ENCODE peak calls at places on chromosomes 6 and 20, in ten cellular contexts. One of them, this sample, is unnamed.

GRCh38 chr6:133202610-133203343 is 38.4 kb upstream of the EYA4 start:
- DNase-seq in astrocyte: peak
- DNase-seq in AG04450: peak
- DNase-seq in GM12865: no peak
- DNase-seq in mesenchymal stem cell: no peak
- DNase-seq in HFF-Myc: no peak
- DNase-seq in retinal pigment epithelial cell: no peak
- DNase-seq in suprapubic skin: no peak
- DNase-seq in uterus: no peak
- DNase-seq in body of pancreas: no peak
- DNase-seq in this sample: peak

GRCh38 chr6:103122766-103123601 is 1729.5 kb downstream of the GRIK2 start:
- DNase-seq in astrocyte: peak
- DNase-seq in AG04450: no peak
- DNase-seq in GM12865: peak
- DNase-seq in mesenchymal stem cell: peak
- DNase-seq in HFF-Myc: no peak
- DNase-seq in retinal pigment epithelial cell: peak
- DNase-seq in suprapubic skin: no peak
- DNase-seq in uterus: no peak
- DNase-seq in body of pancreas: peak
- DNase-seq in this sample: peak

GRCh38 chr6:164142312-164142711 is 727.8 kb downstream of the QKI start:
- DNase-seq in astrocyte: no peak
- DNase-seq in AG04450: no peak
- DNase-seq in GM12865: no peak
- DNase-seq in mesenchymal stem cell: no peak
- DNase-seq in HFF-Myc: no peak
- DNase-seq in retinal pigment epithelial cell: no peak
- DNase-seq in suprapubic skin: no peak
- DNase-seq in uterus: no peak
- DNase-seq in body of pancreas: no peak
- DNase-seq in this sample: no peak

GRCh38 chr20:20699144-20699543 is 13.3 kb downstream of the RALGAPA2 start:
- DNase-seq in astrocyte: no peak
- DNase-seq in AG04450: no peak
- DNase-seq in GM12865: no peak
- DNase-seq in mesenchymal stem cell: no peak
- DNase-seq in HFF-Myc: no peak
- DNase-seq in retinal pigment epithelial cell: no peak
- DNase-seq in suprapubic skin: no peak
- DNase-seq in uterus: no peak
- DNase-seq in body of pancreas: no peak
- DNase-seq in this sample: no peak

GRCh38 chr20:15673206-15673605 is 900.0 kb downstream of the KIF16B start:
- DNase-seq in astrocyte: peak
- DNase-seq in AG04450: peak
- DNase-seq in GM12865: no peak
- DNase-seq in mesenchymal stem cell: peak
- DNase-seq in HFF-Myc: peak
- DNase-seq in retinal pigment epithelial cell: peak
- DNase-seq in suprapubic skin: no peak
- DNase-seq in uterus: no peak
- DNase-seq in body of pancreas: no peak
- DNase-seq in this sample: no peak

GRCh38 chr6:293185-294174 is 1.2 kb downstream of the DUSP22 start:
- DNase-seq in astrocyte: peak
- DNase-seq in AG04450: no peak
- DNase-seq in GM12865: peak
- DNase-seq in mesenchymal stem cell: peak
- DNase-seq in HFF-Myc: no peak
- DNase-seq in retinal pigment epithelial cell: no peak
- DNase-seq in suprapubic skin: peak
- DNase-seq in uterus: peak
- DNase-seq in body of pancreas: peak
- DNase-seq in this sample: peak

GRCh38 chr6:24543683-24544082 is 48.9 kb downstream of the ALDH5A1 start:
- DNase-seq in astrocyte: no peak
- DNase-seq in AG04450: no peak
- DNase-seq in GM12865: no peak
- DNase-seq in mesenchymal stem cell: no peak
- DNase-seq in HFF-Myc: no peak
- DNase-seq in retinal pigment epithelial cell: no peak
- DNase-seq in suprapubic skin: no peak
- DNase-seq in uterus: no peak
- DNase-seq in body of pancreas: no peak
- DNase-seq in this sample: no peak

GRCh38 chr6:32149932-32150920 is 1.5 kb downstream of the PRRT1 start:
- DNase-seq in astrocyte: no peak
- DNase-seq in AG04450: no peak
- DNase-seq in GM12865: no peak
- DNase-seq in mesenchymal stem cell: no peak
- DNase-seq in HFF-Myc: no peak
- DNase-seq in retinal pigment epithelial cell: no peak
- DNase-seq in suprapubic skin: no peak
- DNase-seq in uterus: no peak
- DNase-seq in body of pancreas: no peak
- DNase-seq in this sample: no peak

GRCh38 chr6:137912813-137913212 is 45.8 kb downstream of the TNFAIP3 start:
- DNase-seq in astrocyte: no peak
- DNase-seq in AG04450: no peak
- DNase-seq in GM12865: no peak
- DNase-seq in mesenchymal stem cell: no peak
- DNase-seq in HFF-Myc: no peak
- DNase-seq in retinal pigment epithelial cell: no peak
- DNase-seq in suprapubic skin: no peak
- DNase-seq in uterus: no peak
- DNase-seq in body of pancreas: no peak
- DNase-seq in this sample: no peak

GRCh38 chr6:170090561-170090960 is 200.3 kb downstream of the DLL1 start:
- DNase-seq in astrocyte: no peak
- DNase-seq in AG04450: no peak
- DNase-seq in GM12865: no peak
- DNase-seq in mesenchymal stem cell: no peak
- DNase-seq in HFF-Myc: no peak
- DNase-seq in retinal pigment epithelial cell: no peak
- DNase-seq in suprapubic skin: no peak
- DNase-seq in uterus: no peak
- DNase-seq in body of pancreas: peak
- DNase-seq in this sample: no peak

GRCh38 chr6:135002229-135002844 is 52.3 kb downstream of the HBS1L start:
- DNase-seq in astrocyte: no peak
- DNase-seq in AG04450: no peak
- DNase-seq in GM12865: peak
- DNase-seq in mesenchymal stem cell: peak
- DNase-seq in HFF-Myc: no peak
- DNase-seq in retinal pigment epithelial cell: no peak
- DNase-seq in suprapubic skin: no peak
- DNase-seq in uterus: no peak
- DNase-seq in body of pancreas: no peak
- DNase-seq in this sample: no peak

GRCh38 chr6:2450546-2450945 is 205.1 kb upstream of the GMDS start:
- DNase-seq in astrocyte: no peak
- DNase-seq in AG04450: no peak
- DNase-seq in GM12865: no peak
- DNase-seq in mesenchymal stem cell: no peak
- DNase-seq in HFF-Myc: no peak
- DNase-seq in retinal pigment epithelial cell: no peak
- DNase-seq in suprapubic skin: no peak
- DNase-seq in uterus: no peak
- DNase-seq in body of pancreas: peak
- DNase-seq in this sample: no peak

GRCh38 chr6:102619585-102619984 is 1226.1 kb downstream of the GRIK2 start:
- DNase-seq in astrocyte: no peak
- DNase-seq in AG04450: no peak
- DNase-seq in GM12865: no peak
- DNase-seq in mesenchymal stem cell: peak
- DNase-seq in HFF-Myc: no peak
- DNase-seq in retinal pigment epithelial cell: peak
- DNase-seq in suprapubic skin: no peak
- DNase-seq in uterus: no peak
- DNase-seq in body of pancreas: no peak
- DNase-seq in this sample: no peak

DNA sequence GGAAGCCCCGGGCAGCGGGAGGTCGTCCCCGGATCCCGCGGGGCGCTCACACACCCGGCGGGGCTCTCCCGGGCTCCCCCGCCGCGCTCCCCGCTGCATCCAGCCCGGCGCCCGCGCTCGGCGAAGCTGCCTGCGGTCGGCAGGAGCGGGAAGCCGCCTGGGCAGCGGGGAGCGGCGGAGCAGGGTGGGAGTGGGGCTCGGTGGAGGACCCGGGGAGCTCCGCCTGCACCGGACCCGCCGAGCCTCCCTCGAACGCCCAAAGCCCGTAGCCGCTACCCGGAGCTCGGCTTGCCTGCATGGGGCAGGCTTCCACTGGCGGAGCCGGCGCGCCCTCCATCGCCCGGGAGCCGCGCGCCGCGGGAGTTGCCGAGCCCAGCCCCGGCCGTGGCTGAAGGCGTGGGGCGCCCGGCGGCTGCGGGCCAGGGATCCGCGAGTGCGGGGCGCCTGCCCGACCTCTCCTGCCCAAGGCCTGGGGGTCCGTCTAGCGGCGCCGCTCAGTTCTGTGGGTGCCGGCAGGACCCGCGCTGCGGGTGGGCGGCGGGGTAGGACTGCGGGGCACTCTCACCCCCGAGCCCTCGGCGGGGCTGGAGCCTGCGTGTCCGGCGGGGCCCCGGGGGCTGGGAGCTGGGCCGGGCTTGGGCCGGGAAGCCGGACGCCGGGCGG is 671 bp downstream of the CDH4 start:
- DNase-seq in astrocyte: no peak
- DNase-seq in AG04450: no peak
- DNase-seq in GM12865: no peak
- DNase-seq in mesenchymal stem cell: peak
- DNase-seq in HFF-Myc: no peak
- DNase-seq in retinal pigment epithelial cell: no peak
- DNase-seq in suprapubic skin: no peak
- DNase-seq in uterus: no peak
- DNase-seq in body of pancreas: no peak
- DNase-seq in this sample: peak
- H3K4me3 ChIP-seq in astrocyte: peak
- H3K4me3 ChIP-seq in AG04450: peak
- H3K4me3 ChIP-seq in GM12865: no peak
- H3K4me3 ChIP-seq in mesenchymal stem cell: peak
- H3K4me3 ChIP-seq in HFF-Myc: peak
- H3K4me3 ChIP-seq in retinal pigment epithelial cell: peak
- H3K4me3 ChIP-seq in suprapubic skin: peak
- H3K4me3 ChIP-seq in uterus: no peak
- H3K4me3 ChIP-seq in body of pancreas: no peak
- H3K4me3 ChIP-seq in this sample: peak

GRCh38 chr6:10421508-10422281 is 6.8 kb upstream of the TFAP2A start:
- DNase-seq in astrocyte: no peak
- DNase-seq in AG04450: no peak
- DNase-seq in GM12865: no peak
- DNase-seq in mesenchymal stem cell: no peak
- DNase-seq in HFF-Myc: no peak
- DNase-seq in retinal pigment epithelial cell: no peak
- DNase-seq in suprapubic skin: no peak
- DNase-seq in uterus: no peak
- DNase-seq in body of pancreas: no peak
- DNase-seq in this sample: no peak
- H3K4me3 ChIP-seq in astrocyte: no peak
- H3K4me3 ChIP-seq in AG04450: no peak
- H3K4me3 ChIP-seq in GM12865: no peak
- H3K4me3 ChIP-seq in mesenchymal stem cell: no peak
- H3K4me3 ChIP-seq in HFF-Myc: no peak
- H3K4me3 ChIP-seq in retinal pigment epithelial cell: no peak
- H3K4me3 ChIP-seq in suprapubic skin: no peak
- H3K4me3 ChIP-seq in uterus: no peak
- H3K4me3 ChIP-seq in body of pancreas: no peak
- H3K4me3 ChIP-seq in this sample: no peak

GRCh38 chr20:34090645-34091044 is 21.4 kb downstream of the EIF2S2 start:
- DNase-seq in astrocyte: no peak
- DNase-seq in AG04450: no peak
- DNase-seq in GM12865: no peak
- DNase-seq in mesenchymal stem cell: no peak
- DNase-seq in HFF-Myc: no peak
- DNase-seq in retinal pigment epithelial cell: no peak
- DNase-seq in suprapubic skin: no peak
- DNase-seq in uterus: no peak
- DNase-seq in body of pancreas: no peak
- DNase-seq in this sample: no peak
- H3K4me3 ChIP-seq in astrocyte: no peak
- H3K4me3 ChIP-seq in AG04450: no peak
- H3K4me3 ChIP-seq in GM12865: no peak
- H3K4me3 ChIP-seq in mesenchymal stem cell: no peak
- H3K4me3 ChIP-seq in HFF-Myc: no peak
- H3K4me3 ChIP-seq in retinal pigment epithelial cell: no peak
- H3K4me3 ChIP-seq in suprapubic skin: no peak
- H3K4me3 ChIP-seq in uterus: no peak
- H3K4me3 ChIP-seq in body of pancreas: no peak
- H3K4me3 ChIP-seq in this sample: no peak

GRCh38 chr20:10323729-10324128 is 105.1 kb downstream of the SNAP25 start:
- DNase-seq in astrocyte: no peak
- DNase-seq in AG04450: no peak
- DNase-seq in GM12865: no peak
- DNase-seq in mesenchymal stem cell: no peak
- DNase-seq in HFF-Myc: no peak
- DNase-seq in retinal pigment epithelial cell: no peak
- DNase-seq in suprapubic skin: no peak
- DNase-seq in uterus: no peak
- DNase-seq in body of pancreas: no peak
- DNase-seq in this sample: no peak

GRCh38 chr20:10324198-10324836 is 105.7 kb downstream of the SNAP25 start:
- DNase-seq in astrocyte: no peak
- DNase-seq in AG04450: no peak
- DNase-seq in GM12865: no peak
- DNase-seq in mesenchymal stem cell: no peak
- DNase-seq in HFF-Myc: no peak
- DNase-seq in retinal pigment epithelial cell: no peak
- DNase-seq in suprapubic skin: no peak
- DNase-seq in uterus: no peak
- DNase-seq in body of pancreas: no peak
- DNase-seq in this sample: no peak

GRCh38 chr20:10332656-10333421 is 101.2 kb downstream of the MKKS start:
- DNase-seq in astrocyte: peak
- DNase-seq in AG04450: no peak
- DNase-seq in GM12865: no peak
- DNase-seq in mesenchymal stem cell: no peak
- DNase-seq in HFF-Myc: no peak
- DNase-seq in retinal pigment epithelial cell: no peak
- DNase-seq in suprapubic skin: no peak
- DNase-seq in uterus: no peak
- DNase-seq in body of pancreas: no peak
- DNase-seq in this sample: no peak

GRCh38 chr20:10329387-10330005 is 104.5 kb downstream of the MKKS start:
- DNase-seq in astrocyte: no peak
- DNase-seq in AG04450: no peak
- DNase-seq in GM12865: no peak
- DNase-seq in mesenchymal stem cell: no peak
- DNase-seq in HFF-Myc: no peak
- DNase-seq in retinal pigment epithelial cell: no peak
- DNase-seq in suprapubic skin: no peak
- DNase-seq in uterus: no peak
- DNase-seq in body of pancreas: no peak
- DNase-seq in this sample: no peak

DNA sequence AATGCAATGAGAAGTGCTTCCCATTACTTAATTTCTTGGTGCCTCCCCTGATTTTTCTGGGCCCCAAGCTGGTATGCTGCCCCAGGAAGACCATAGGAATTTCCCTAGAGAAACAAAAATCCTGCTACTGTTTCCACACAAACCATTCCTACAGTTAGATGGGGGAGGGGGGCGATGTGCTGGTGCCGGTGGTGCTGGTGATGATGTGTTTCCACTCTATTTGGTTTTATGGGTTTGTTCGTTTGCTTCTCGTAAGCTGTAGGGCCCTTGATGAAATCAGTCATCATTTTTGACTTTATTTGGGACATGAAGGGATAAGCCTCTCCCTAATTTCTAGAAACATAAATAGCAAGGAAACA is 105.1 kb downstream of the MKKS start:
- DNase-seq in astrocyte: no peak
- DNase-seq in AG04450: no peak
- DNase-seq in GM12865: no peak
- DNase-seq in mesenchymal stem cell: no peak
- DNase-seq in HFF-Myc: no peak
- DNase-seq in retinal pigment epithelial cell: no peak
- DNase-seq in suprapubic skin: no peak
- DNase-seq in uterus: no peak
- DNase-seq in body of pancreas: no peak
- DNase-seq in this sample: no peak
- H3K4me3 ChIP-seq in astrocyte: no peak
- H3K4me3 ChIP-seq in AG04450: no peak
- H3K4me3 ChIP-seq in GM12865: no peak
- H3K4me3 ChIP-seq in mesenchymal stem cell: no peak
- H3K4me3 ChIP-seq in HFF-Myc: no peak
- H3K4me3 ChIP-seq in retinal pigment epithelial cell: no peak
- H3K4me3 ChIP-seq in suprapubic skin: no peak
- H3K4me3 ChIP-seq in uterus: no peak
- H3K4me3 ChIP-seq in body of pancreas: no peak
- H3K4me3 ChIP-seq in this sample: peak